ENCODE peak calls at places on chromosome 4, in five cellular contexts. D, H, Z, P and O are unnamed samples.
A peak's percentile ranks its signal among the peaks of the same experiment; 100 is the strongest.

GRCh38 chr4:4672397-4672796 is 130.5 kb upstream of the STX18 start:
- DNase-seq in P (no peak), D (no peak), Z (no peak), H (no peak), O (no peak)

GRCh38 chr4:14888790-14889189 is 113.5 kb upstream of the CPEB2 start:
- DNase-seq in Z (no peak), P (no peak), D (no peak), H (no peak), O (no peak)

GRCh38 chr4:60857354-60857753 is 342.8 kb upstream of the ADGRL3 start:
- DNase-seq in P (no peak), Z (no peak), D (no peak), H (no peak), O (no peak)

GRCh38 chr4:177485528-177485927 is 43.3 kb upstream of the AGA start:
- DNase-seq in P (no peak), Z (no peak), H (no peak), D (peak; percentile 46), O (no peak)

GRCh38 chr4:37837446-37837845 is 11.0 kb downstream of the PGM2 start:
- DNase-seq in P (peak; percentile 61), D (peak; percentile 92), H (no peak), Z (no peak), O (no peak)

GRCh38 chr4:88446124-88446523 is 10.8 kb upstream of the HERC5 start:
- DNase-seq in Z (no peak), D (peak; percentile 44), P (no peak), H (no peak), O (no peak)

GRCh38 chr4:89685277-89685676 is 151.7 kb downstream of the SNCA start:
- DNase-seq in H (no peak), P (no peak), Z (no peak), D (no peak), O (no peak)

GRCh38 chr4:135508006-135508714 is 1306.6 kb upstream of the PABPC4L start:
- DNase-seq in H (no peak), D (peak; percentile 47), P (peak; percentile 9), Z (no peak), O (no peak)

GRCh38 chr4:15577508-15577907 is 77.6 kb downstream of the FBXL5 start:
- DNase-seq in P (no peak), H (no peak), D (no peak), Z (no peak), O (no peak)

GRCh38 chr4:71396382-71396781 is 57.6 kb downstream of the SLC4A4 start:
- DNase-seq in D (no peak), H (no peak), P (no peak), Z (no peak), O (no peak)

GRCh38 chr4:13529130-13529919 is 15.0 kb downstream of the NKX3-2 start:
- DNase-seq in P (no peak), Z (no peak), H (no peak), D (no peak), O (no peak)

GRCh38 chr4:95167809-95168208 is 381.0 kb downstream of the UNC5C start:
- DNase-seq in P (no peak), Z (no peak), D (peak; percentile 7), H (no peak), O (no peak)

GRCh38 chr4:92304073-92304472 is 307 bp downstream of the GRID2 start:
- DNase-seq in D (no peak), H (no peak), P (no peak), Z (no peak), O (no peak)

GRCh38 chr4:126071346-126072333 is 756.9 kb downstream of the FAT4 start:
- DNase-seq in H (peak; percentile 62), P (no peak), Z (no peak), D (peak; percentile 73), O (no peak)

GRCh38 chr4:4524364-4524763 is 17.5 kb downstream of the STX18 start:
- DNase-seq in Z (no peak), H (peak; percentile 8), P (no peak), D (no peak), O (peak; percentile 26)

GRCh38 chr4:47315346-47315745 is 148.2 kb downstream of the COMMD8 start:
- DNase-seq in D (peak; percentile 50), P (no peak), H (no peak), Z (no peak), O (no peak)

GRCh38 chr4:156933633-156934258 is 37.9 kb downstream of the PDGFC start:
- DNase-seq in H (no peak), P (no peak), Z (no peak), D (peak; percentile 52), O (no peak)

GRCh38 chr4:117700111-117700892 is 334.0 kb upstream of the NDST3 start:
- DNase-seq in H (no peak), Z (no peak), D (no peak), P (no peak), O (no peak)

GRCh38 chr4:99402765-99403164 is 32.4 kb downstream of the ADH7 start:
- DNase-seq in H (peak; percentile 15), D (no peak), Z (no peak), P (no peak), O (no peak)

GRCh38 chr4:2304877-2305561 is 43.1 kb upstream of the MXD4 start:
- DNase-seq in P (no peak), D (no peak), H (no peak), Z (no peak), O (no peak)

GRCh38 chr4:159150838-159151390 is 48.0 kb downstream of the RAPGEF2 start:
- DNase-seq in Z (no peak), P (no peak), D (no peak), H (peak; percentile 29), O (no peak)

GRCh38 chr4:25095756-25096552 is 64.3 kb downstream of the SEPSECS start:
- DNase-seq in H (no peak), D (peak; percentile 53), Z (no peak), P (no peak), O (no peak)

GRCh38 chr4:107666134-107666533 is 53.9 kb downstream of the PAPSS1 start:
- DNase-seq in H (no peak), Z (no peak), D (peak; percentile 68), P (peak; percentile 53), O (no peak)

GRCh38 chr4:126757219-126757618 is 875.5 kb upstream of the INTU start:
- DNase-seq in H (no peak), Z (no peak), D (peak; percentile 47), P (no peak), O (no peak)

GRCh38 chr4:182616476-182616875 is 300.7 kb downstream of the DCTD start:
- DNase-seq in Z (no peak), D (no peak), H (no peak), P (no peak), O (no peak)

GRCh38 chr4:159235779-159236368 is 133.0 kb downstream of the RAPGEF2 start:
- DNase-seq in H (no peak), D (peak; percentile 22), Z (no peak), P (no peak), O (no peak)

GRCh38 chr4:99062120-99062519 is 26.5 kb downstream of the ADH5 start:
- DNase-seq in P (no peak), D (no peak), H (no peak), Z (no peak), O (no peak)

GRCh38 chr4:52588771-52589591 is 70.1 kb downstream of the USP46 start:
- DNase-seq in D (peak; percentile 74), P (no peak), H (no peak), Z (no peak), O (peak; percentile 53)

GRCh38 chr4:66855956-66856355 is 689.3 kb downstream of the CENPC start:
- DNase-seq in D (peak; percentile 14), H (no peak), Z (no peak), P (no peak), O (no peak)

GRCh38 chr4:336893-337142 is 796 bp upstream of the ZNF141 start:
- DNase-seq in P (no peak), D (no peak), Z (no peak), H (no peak), O (peak; percentile 49)

GRCh38 chr4:87152310-87153061 is 67.9 kb downstream of the KLHL8 start:
- DNase-seq in D (no peak), Z (no peak), H (peak; percentile 51), P (no peak), O (no peak)

GRCh38 chr4:153790962-153791551 is 2.2 kb upstream of the SFRP2 start:
- DNase-seq in H (peak; percentile 48), Z (no peak), D (peak; percentile 24), P (no peak), O (no peak)

GRCh38 chr4:23033796-23034195 is 341.1 kb downstream of the GBA3 start:
- DNase-seq in P (peak; percentile 41), Z (peak; percentile 25), H (no peak), D (no peak), O (no peak)

GRCh38 chr4:5734841-5735240 is 23.8 kb downstream of the EVC start:
- DNase-seq in Z (no peak), P (no peak), D (no peak), H (no peak), O (no peak)

GRCh38 chr4:5730436-5730835 is 19.4 kb downstream of the EVC start:
- DNase-seq in P (no peak), D (no peak), H (no peak), Z (no peak), O (no peak)

GRCh38 chr4:5735463-5735862 is 24.5 kb downstream of the EVC start:
- DNase-seq in Z (no peak), H (no peak), P (no peak), D (no peak), O (no peak)

GRCh38 chr4:5730993-5731975 is 20.3 kb downstream of the EVC start:
- DNase-seq in P (no peak), Z (no peak), D (no peak), H (no peak), O (no peak)

GRCh38 chr4:5732158-5732557 is 21.2 kb downstream of the EVC start:
- DNase-seq in H (no peak), D (no peak), P (no peak), Z (no peak), O (no peak)
- H3K36me3 ChIP-seq in H (no peaks in the 10 kb centered on the region), D (peaks cover 8% of the 10 kb centered on the region), P (peaks cover 38% of the 10 kb centered on the region), Z (peaks cover 73% of the 10 kb centered on the region), O (no peaks in the 10 kb centered on the region)

DNA sequence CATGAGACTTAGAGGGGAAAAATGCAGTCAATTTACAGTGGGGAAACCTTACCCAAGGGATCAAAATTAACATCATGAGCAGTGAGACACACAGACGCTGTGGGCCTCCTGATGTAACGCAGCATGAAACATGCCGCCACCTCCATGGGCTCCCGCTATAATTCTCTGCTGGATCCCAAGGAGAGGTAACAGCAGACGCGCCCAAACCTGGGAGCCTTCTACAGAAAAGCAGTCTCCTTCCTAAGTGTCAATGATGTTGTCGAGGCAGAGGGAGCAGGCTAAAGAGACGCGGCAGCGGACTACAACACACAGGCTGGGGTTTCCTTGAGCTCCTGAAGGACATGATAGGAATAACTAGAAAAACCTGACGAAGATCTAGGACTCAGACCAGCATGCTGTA is 142.3 kb downstream of the AFAP1 start:
- DNase-seq in H (no peak), P (no peak), D (no peak), Z (no peak), O (no peak)
- H3K36me3 ChIP-seq in H (no peaks in the 10 kb centered on the region), P (peaks cover 25% of the 10 kb centered on the region), D (peaks cover 11% of the 10 kb centered on the region), Z (peaks cover 62% of the 10 kb centered on the region), O (peaks cover 12% of the 10 kb centered on the region)

GRCh38 chr4:19194672-19195071 is 1057.0 kb upstream of the SLIT2 start:
- DNase-seq in P (no peak), D (no peak), H (no peak), Z (peak; percentile 11), O (no peak)
- H3K36me3 ChIP-seq in P (no peaks in the 10 kb centered on the region), D (no peaks in the 10 kb centered on the region), H (no peaks in the 10 kb centered on the region), Z (no peaks in the 10 kb centered on the region), O (no peaks in the 10 kb centered on the region)

GRCh38 chr4:110620352-110621327 is 2.2 kb downstream of the PITX2 start:
- DNase-seq in Z (no peak), H (no peak), D (peak; percentile 27), P (no peak), O (no peak)
- H3K36me3 ChIP-seq in Z (no peaks in the 10 kb centered on the region), H (no peaks in the 10 kb centered on the region), D (no peaks in the 10 kb centered on the region), P (no peaks in the 10 kb centered on the region), O (no peaks in the 10 kb centered on the region)

GRCh38 chr4:56003606-56004005 is 54.9 kb downstream of the CEP135 start:
- DNase-seq in P (no peak), H (no peak), Z (no peak), D (no peak), O (no peak)
- H3K36me3 ChIP-seq in P (peaks cover 2% of the 10 kb centered on the region), H (no peaks in the 10 kb centered on the region), Z (peaks cover 32% of the 10 kb centered on the region), D (no peaks in the 10 kb centered on the region), O (peaks cover 24% of the 10 kb centered on the region)